ENCODE peak calls at places on chromosome 1, in eight cellular contexts. B is lung, D is right cardiac atrium, R is ovary, S is IMR-90, F is OCI-LY7, G is K562, I is uterus. Q is an unnamed sample. For H3K4me1, the result is how much of the 10 kb centered on the place peaks cover.

GRCh38 chr1:7902478-7903084 is 38.1 kb downstream of the TNFRSF9 start:
- DNase-seq in D (peak), I (peak), G (peak), S (peak), R (peak), B (peak), F (peak), Q (peak)

GRCh38 chr1:6674796-6675195 is 26.8 kb downstream of the DNAJC11 start:
- DNase-seq in R (no peak), F (no peak), S (no peak), G (no peak), D (no peak), B (no peak), I (no peak), Q (no peak)

GRCh38 chr1:119816407-119816806 is 5.1 kb upstream of the REG4 start:
- DNase-seq in S (peak), I (no peak), G (no peak), D (no peak), B (no peak), F (no peak), R (no peak), Q (no peak)

GRCh38 chr1:57117753-57118152 is 151.9 kb upstream of the C8B start:
- DNase-seq in G (no peak), I (no peak), B (no peak), D (no peak), F (no peak), R (no peak), S (no peak), Q (no peak)

GRCh38 chr1:108053291-108054023 is 88.5 kb upstream of the VAV3 start:
- DNase-seq in D (no peak), I (no peak), F (no peak), G (no peak), R (no peak), B (no peak), S (peak), Q (no peak)

GRCh38 chr1:185464788-185465187 is 147.7 kb upstream of the IVNS1ABP start:
- DNase-seq in D (no peak), F (no peak), G (no peak), R (no peak), I (no peak), B (no peak), S (no peak), Q (no peak)

GRCh38 chr1:221794079-221794670 is 52.3 kb upstream of the DUSP10 start:
- DNase-seq in G (no peak), S (peak), F (no peak), R (no peak), B (no peak), D (no peak), I (no peak), Q (no peak)

GRCh38 chr1:185213086-185213485 is 56.1 kb downstream of the SWT1 start:
- DNase-seq in S (peak), R (no peak), G (no peak), F (no peak), I (no peak), D (no peak), B (no peak), Q (no peak)

GRCh38 chr1:193494368-193494767 is 308.0 kb upstream of the B3GALT2 start:
- DNase-seq in D (no peak), B (no peak), R (no peak), I (no peak), G (no peak), S (no peak), F (no peak), Q (no peak)

GRCh38 chr1:215987092-215987855 is 420.2 kb downstream of the KCTD3 start:
- DNase-seq in I (no peak), S (peak), G (no peak), F (no peak), R (no peak), D (no peak), B (no peak), Q (no peak)

GRCh38 chr1:59123081-59123675 is 173.7 kb upstream of the FGGY start:
- DNase-seq in D (no peak), F (no peak), I (no peak), G (no peak), S (peak), R (no peak), B (no peak), Q (no peak)
- H3K4me1 ChIP-seq in D (under half), F (under half), I (under half), G (under half), S (under half), R (under half), B (under half), Q (under half)

GRCh38 chr1:92840600-92840999 is 8.8 kb downstream of the RPL5 start:
- DNase-seq in B (no peak), F (no peak), S (no peak), I (no peak), G (no peak), D (no peak), R (no peak), Q (no peak)

GRCh38 chr1:92838519-92838918 is 6.7 kb downstream of the RPL5 start:
- DNase-seq in R (no peak), B (no peak), G (no peak), D (no peak), F (no peak), I (no peak), S (peak), Q (no peak)

GRCh38 chr1:92837062-92837461 is 5.2 kb downstream of the RPL5 start:
- DNase-seq in F (no peak), D (no peak), R (no peak), B (no peak), S (peak), G (no peak), I (no peak), Q (no peak)

GRCh38 chr1:92842082-92843045 is 10.5 kb downstream of the RPL5 start:
- DNase-seq in F (no peak), D (no peak), G (no peak), R (no peak), B (no peak), I (no peak), S (no peak), Q (no peak)

GRCh38 chr1:92839442-92839841 is 7.6 kb downstream of the RPL5 start:
- DNase-seq in S (no peak), B (no peak), I (no peak), R (no peak), F (no peak), G (no peak), D (no peak), Q (no peak)
- H3K4me1 ChIP-seq in S (under half), B (under half), I (under half), R (under half), F (under half), G (under half), D (under half), Q (under half)

GRCh38 chr1:2248127-2248826 is 20.2 kb downstream of the SKI start:
- DNase-seq in F (no peak), R (no peak), D (peak), S (no peak), B (no peak), G (no peak), I (no peak), Q (no peak)

GRCh38 chr1:2248854-2249558 is 20.9 kb downstream of the SKI start:
- DNase-seq in F (no peak), B (no peak), S (no peak), R (no peak), G (no peak), D (peak), I (no peak), Q (no peak)

GRCh38 chr1:2249559-2249906 is 21.4 kb downstream of the SKI start:
- DNase-seq in D (peak), F (no peak), S (no peak), B (no peak), R (no peak), I (no peak), G (no peak), Q (no peak)

GRCh38 chr1:2250721-2251281 is 22.7 kb downstream of the SKI start:
- DNase-seq in G (no peak), B (no peak), R (peak), D (peak), F (no peak), S (no peak), I (no peak), Q (no peak)

DNA sequence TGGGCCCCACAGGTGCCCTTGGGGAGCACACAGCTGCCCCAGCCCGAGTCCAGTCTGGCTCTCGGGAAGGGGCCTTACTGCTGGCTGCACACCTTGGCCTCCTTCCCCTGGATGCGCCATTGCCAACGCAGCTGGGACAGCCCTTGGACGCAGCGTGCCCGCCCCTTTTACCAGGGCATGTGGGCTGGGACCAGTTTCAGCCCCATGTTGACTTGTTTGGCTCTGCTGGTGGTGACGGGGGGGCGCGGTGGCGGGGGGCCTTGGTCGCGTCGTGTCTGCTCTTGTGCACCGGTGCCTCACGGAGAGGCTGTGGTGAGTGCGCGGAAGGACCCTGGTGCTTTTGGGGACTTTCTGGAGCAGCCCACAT is 19.6 kb downstream of the SKI start:
- DNase-seq in I (no peak), B (no peak), G (no peak), R (no peak), D (peak), S (no peak), F (no peak), Q (no peak)
- H3K4me1 ChIP-seq in I (under half), B (half or more), G (half or more), R (under half), D (half or more), S (under half), F (under half), Q (under half)

DNA sequence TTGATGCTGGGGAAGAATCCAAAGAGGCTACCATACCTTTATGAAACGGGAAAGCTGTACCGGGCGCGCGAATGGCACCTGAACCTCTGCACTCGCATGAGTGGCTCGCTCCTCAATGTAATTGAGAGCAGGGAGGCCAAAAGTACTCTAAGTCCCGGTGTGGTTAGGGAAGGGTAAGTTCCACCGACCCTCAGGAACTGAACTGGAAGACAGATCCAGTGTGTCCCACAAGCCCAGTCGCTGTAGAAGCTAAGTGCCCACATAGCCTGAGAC is 1.0 kb downstream of the GATAD2B start:
- DNase-seq in G (no peak), I (no peak), R (no peak), F (peak), D (no peak), S (no peak), B (no peak), Q (no peak)
- H3K4me1 ChIP-seq in G (under half), I (under half), R (under half), F (under half), D (under half), S (under half), B (under half), Q (under half)

DNA sequence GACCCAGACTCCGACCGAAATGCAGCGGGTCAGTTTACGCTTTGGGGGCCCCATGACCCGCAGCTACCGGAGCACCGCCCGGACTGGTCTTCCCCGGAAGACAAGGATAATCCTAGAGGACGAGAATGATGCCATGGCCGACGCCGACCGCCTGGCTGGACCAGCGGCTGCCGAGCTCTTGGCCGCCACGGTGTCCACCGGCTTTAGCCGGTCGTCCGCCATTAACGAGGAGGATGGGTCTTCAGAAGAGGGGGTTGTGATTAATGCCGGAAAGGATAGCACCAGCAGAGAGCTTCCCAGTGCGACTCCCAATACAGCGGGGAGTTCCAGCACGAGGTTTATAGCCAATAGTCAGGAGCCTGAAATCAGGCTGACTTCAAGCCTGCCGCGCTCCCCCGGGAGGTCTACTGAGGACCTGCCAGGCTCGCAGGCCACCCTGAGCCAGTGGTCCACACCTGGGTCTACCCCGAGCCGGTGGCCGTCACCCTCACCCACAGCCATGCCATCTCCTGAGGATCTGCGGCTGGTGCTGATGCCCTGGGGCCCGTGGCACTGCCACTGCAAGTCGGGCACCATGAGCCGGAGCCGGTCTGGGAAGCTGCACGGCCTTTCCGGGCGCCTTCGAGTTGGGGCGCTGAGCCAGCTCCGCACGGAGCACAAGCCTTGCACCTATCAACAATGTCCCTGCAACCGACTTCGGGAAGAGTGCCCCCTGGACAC is 534 bp downstream of the C1orf56 start:
- DNase-seq in F (no peak), G (peak), I (peak), D (peak), B (peak), R (peak), S (peak), Q (peak)
- H3K4me1 ChIP-seq in F (under half), G (under half), I (under half), D (under half), B (under half), R (under half), S (under half), Q (under half)

GRCh38 chr1:115168026-115168425 is 78.7 kb upstream of the TSPAN2 start:
- DNase-seq in D (no peak), G (no peak), B (no peak), F (no peak), I (no peak), R (no peak), S (peak), Q (peak)
- H3K4me1 ChIP-seq in D (under half), G (under half), B (under half), F (under half), I (under half), R (under half), S (under half), Q (half or more)

DNA sequence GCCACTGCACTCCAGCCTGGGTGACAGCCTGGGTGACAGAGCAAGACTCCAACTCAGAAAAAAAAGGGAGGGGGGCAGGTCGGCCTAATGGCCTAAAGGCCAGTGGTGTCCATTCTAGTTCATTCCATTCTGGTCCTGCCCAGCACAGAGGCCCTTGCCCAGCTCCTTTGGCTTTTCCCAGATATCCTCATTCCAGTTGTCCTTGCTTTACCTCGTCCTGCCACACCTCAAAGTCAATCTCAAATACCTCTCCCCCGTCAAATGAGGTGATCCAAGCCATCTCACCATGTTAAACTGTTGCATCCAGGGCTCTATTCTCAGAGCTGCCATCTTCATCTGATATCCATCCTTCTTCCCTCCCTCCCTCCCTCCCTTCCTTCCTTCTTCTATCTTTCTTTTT is 19.9 kb upstream of the PIK3CD start:
- DNase-seq in I (no peak), G (no peak), S (no peak), F (no peak), B (no peak), D (no peak), R (no peak), Q (no peak)
- H3K4me1 ChIP-seq in I (under half), G (under half), S (under half), F (under half), B (under half), D (under half), R (under half), Q (under half)

GRCh38 chr1:156114919-156115513 is 505 bp downstream of the LMNA start:
- DNase-seq in B (no peak), R (no peak), G (no peak), D (peak), F (no peak), I (no peak), S (no peak), Q (no peak)

GRCh38 chr1:156113263-156114004 is 1.1 kb upstream of the LMNA start:
- DNase-seq in I (peak), F (no peak), R (no peak), D (no peak), G (no peak), B (no peak), S (no peak), Q (no peak)

GRCh38 chr1:156115514-156116374 is 1.2 kb downstream of the LMNA start:
- DNase-seq in G (peak), D (peak), B (peak), I (peak), S (peak), F (no peak), R (peak), Q (peak)

GRCh38 chr1:156112276-156113137 is 2.0 kb upstream of the LMNA start:
- DNase-seq in B (no peak), G (no peak), F (no peak), D (peak), S (no peak), I (no peak), R (no peak), Q (no peak)

GRCh38 chr1:156114101-156114918 is at the start of gene LMNA:
- DNase-seq in F (no peak), I (peak), R (peak), S (peak), B (peak), D (peak), G (peak), Q (peak)
- H3K4me1 ChIP-seq in F (under half), I (under half), R (under half), S (under half), B (under half), D (under half), G (under half), Q (under half)

GRCh38 chr1:201457508-201457960 is 11.5 kb downstream of the PHLDA3 start:
- DNase-seq in S (no peak), R (no peak), G (no peak), I (no peak), F (no peak), B (no peak), D (no peak), Q (no peak)
- H3K4me1 ChIP-seq in S (under half), R (under half), G (under half), I (under half), F (under half), B (under half), D (under half), Q (half or more)